ENCODE peak calls at places on chromosomes 2 and 18, in nine cellular contexts. A, B, F, I, S, H, W, K and Y are unnamed samples.

GRCh38 chr18:30684825-30685481 is 357.6 kb downstream of the DSC3 start:
- DNase-seq in A (no peak), B (no peak), F (no peak), I (no peak), S (no peak), H (no peak), W (no peak), K (no peak), Y (no peak)

GRCh38 chr2:11564864-11565567 is 31.2 kb downstream of the GREB1 start:
- DNase-seq in A (no peak), B (no peak), F (no peak), I (peak), S (no peak), H (no peak), W (no peak), K (no peak), Y (no peak)

GRCh38 chr2:85353876-85354285 is 447 bp downstream of the RETSAT start:
- DNase-seq in A (no peak), B (no peak), F (no peak), I (peak), S (peak), H (peak), W (peak), K (peak), Y (no peak)

GRCh38 chr2:23664069-23664788 is 262.7 kb downstream of the ATAD2B start:
- DNase-seq in A (no peak), B (no peak), F (no peak), I (no peak), S (no peak), H (no peak), W (no peak), K (no peak), Y (no peak)

GRCh38 chr18:58239879-58240278 is 195.9 kb downstream of the NEDD4L start:
- DNase-seq in A (no peak), B (no peak), F (no peak), I (no peak), S (no peak), H (no peak), W (no peak), K (no peak), Y (no peak)

GRCh38 chr2:170012773-170013172 is 165.2 kb upstream of the MYO3B start:
- DNase-seq in A (no peak), B (no peak), F (no peak), I (no peak), S (no peak), H (no peak), W (no peak), K (no peak), Y (no peak)

GRCh38 chr2:159094173-159094737 is 125.8 kb downstream of the TANC1 start:
- DNase-seq in A (no peak), B (no peak), F (no peak), I (peak), S (no peak), H (peak), W (peak), K (peak), Y (no peak)

GRCh38 chr2:122300758-122301157 is 545.3 kb downstream of the TSN start:
- DNase-seq in A (no peak), B (no peak), F (no peak), I (no peak), S (no peak), H (no peak), W (no peak), K (no peak), Y (no peak)

GRCh38 chr2:236627846-236628245 is 58.2 kb downstream of the ACKR3 start:
- DNase-seq in A (no peak), B (no peak), F (no peak), I (no peak), S (no peak), H (no peak), W (no peak), K (no peak), Y (no peak)

GRCh38 chr2:191696001-191696400 is 18.1 kb downstream of the NABP1 start:
- DNase-seq in A (no peak), B (no peak), F (peak), I (no peak), S (no peak), H (peak), W (peak), K (peak), Y (no peak)

GRCh38 chr18:57146956-57147636 is at the start of gene BOD1L2:
- DNase-seq in A (no peak), B (no peak), F (no peak), I (no peak), S (no peak), H (no peak), W (no peak), K (no peak), Y (no peak)

GRCh38 chr2:31033032-31033431 is 105.2 kb downstream of the GALNT14 start:
- DNase-seq in A (no peak), B (no peak), F (no peak), I (no peak), S (no peak), H (no peak), W (no peak), K (no peak), Y (no peak)

GRCh38 chr2:38526195-38526594 is 76.5 kb downstream of the HNRNPLL start:
- DNase-seq in A (no peak), B (no peak), F (no peak), I (no peak), S (no peak), H (peak), W (no peak), K (no peak), Y (no peak)

GRCh38 chr2:138554123-138554522 is 52.6 kb downstream of the SPOPL start:
- DNase-seq in A (no peak), B (no peak), F (no peak), I (no peak), S (no peak), H (no peak), W (no peak), K (no peak), Y (no peak)

GRCh38 chr2:109614715-109615636 is 812 bp downstream of the SOWAHC start:
- DNase-seq in A (peak), B (no peak), F (no peak), I (peak), S (no peak), H (no peak), W (no peak), K (no peak), Y (peak)

GRCh38 chr18:49985246-49985645 is 171.9 kb upstream of the ACAA2 start:
- DNase-seq in A (no peak), B (no peak), F (no peak), I (no peak), S (no peak), H (no peak), W (no peak), K (peak), Y (no peak)

GRCh38 chr2:81767173-81767720 is 1462.7 kb upstream of the LRRTM1 start:
- DNase-seq in A (no peak), B (no peak), F (peak), I (no peak), S (no peak), H (peak), W (no peak), K (no peak), Y (no peak)

GRCh38 chr2:88831792-88832248 is 140.3 kb downstream of the RPIA start:
- DNase-seq in A (peak), B (peak), F (no peak), I (peak), S (peak), H (peak), W (no peak), K (no peak), Y (peak)

GRCh38 chr2:119417898-119418297 is 13.8 kb upstream of the TMEM37 start:
- DNase-seq in A (no peak), B (no peak), F (no peak), I (no peak), S (no peak), H (no peak), W (no peak), K (no peak), Y (no peak)

GRCh38 chr18:8835556-8835955 is 130.2 kb downstream of the MTCL1 start:
- DNase-seq in A (no peak), B (no peak), F (no peak), I (no peak), S (no peak), H (peak), W (no peak), K (peak), Y (no peak)

GRCh38 chr18:12034241-12035100 is 53.2 kb downstream of the IMPA2 start:
- DNase-seq in A (no peak), B (no peak), F (no peak), I (no peak), S (no peak), H (no peak), W (no peak), K (no peak), Y (no peak)

GRCh38 chr2:28454016-28454930 is 41.6 kb upstream of the PLB1 start:
- DNase-seq in A (no peak), B (no peak), F (no peak), I (no peak), S (no peak), H (peak), W (peak), K (no peak), Y (no peak)

GRCh38 chr2:164073053-164073757 is 337.4 kb upstream of the FIGN start:
- DNase-seq in A (no peak), B (no peak), F (no peak), I (no peak), S (no peak), H (peak), W (no peak), K (no peak), Y (no peak)

GRCh38 chr2:176565641-176566323 is 296.5 kb downstream of the MTX2 start:
- DNase-seq in A (peak), B (no peak), F (no peak), I (no peak), S (no peak), H (no peak), W (no peak), K (no peak), Y (no peak)

GRCh38 chr2:98607741-98608117 is 583 bp downstream of the COA5 start:
- DNase-seq in A (no peak), B (no peak), F (no peak), I (no peak), S (no peak), H (peak), W (no peak), K (no peak), Y (no peak)

GRCh38 chr2:179612108-179612507 is 249.3 kb downstream of the ZNF385B start:
- DNase-seq in A (no peak), B (no peak), F (peak), I (no peak), S (no peak), H (peak), W (peak), K (no peak), Y (no peak)

GRCh38 chr2:158931577-158931976 is 36.9 kb upstream of the TANC1 start:
- DNase-seq in A (no peak), B (no peak), F (peak), I (no peak), S (no peak), H (peak), W (peak), K (no peak), Y (no peak)

GRCh38 chr18:64876833-64877232 is 727.9 kb upstream of the LINC00305 start:
- DNase-seq in A (no peak), B (no peak), F (no peak), I (no peak), S (no peak), H (no peak), W (no peak), K (no peak), Y (no peak)

GRCh38 chr2:25666218-25666617 is 7.2 kb downstream of the DTNB start:
- DNase-seq in A (no peak), B (no peak), F (no peak), I (no peak), S (no peak), H (no peak), W (no peak), K (no peak), Y (no peak)

GRCh38 chr2:30798536-30798991 is 8.7 kb downstream of the CAPN13 start:
- DNase-seq in A (no peak), B (no peak), F (no peak), I (no peak), S (no peak), H (no peak), W (no peak), K (no peak), Y (peak)

GRCh38 chr18:57585846-57586242 is 658 bp downstream of the FECH start:
- DNase-seq in A (no peak), B (no peak), F (no peak), I (no peak), S (no peak), H (no peak), W (no peak), K (peak), Y (no peak)

GRCh38 chr2:206289391-206289790 is 14.9 kb downstream of the ZDBF2 start:
- DNase-seq in A (no peak), B (no peak), F (no peak), I (no peak), S (no peak), H (no peak), W (no peak), K (no peak), Y (no peak)

GRCh38 chr2:3664118-3664517 is 6.1 kb downstream of the ALLC start:
- DNase-seq in A (no peak), B (no peak), F (no peak), I (no peak), S (no peak), H (no peak), W (no peak), K (no peak), Y (no peak)
- TF ChIP-seq CTCF in A (no peak), B (no peak), F (no peak), I (no peak), S (no peak), H (no peak), W (no peak), K (no peak), Y (no peak)

DNA sequence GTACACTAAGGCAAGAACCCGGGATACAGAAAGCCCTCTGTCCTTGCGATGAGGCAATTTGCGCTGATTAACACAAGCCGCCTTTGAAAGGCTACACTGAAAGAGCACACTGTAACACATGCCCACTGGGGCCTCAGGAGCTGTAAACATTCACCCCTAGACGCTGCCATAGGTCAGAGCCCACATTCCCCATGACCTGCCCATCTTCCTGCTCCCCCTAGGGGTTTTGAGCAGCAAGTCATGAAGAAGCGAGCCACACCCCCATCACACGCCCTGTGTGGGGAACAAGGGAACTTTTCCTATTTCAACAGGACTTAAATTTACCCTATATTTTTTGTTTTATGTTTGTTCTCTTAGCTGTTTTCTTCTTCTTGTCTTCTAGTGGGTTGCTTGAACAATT is 47.8 kb upstream of the SLC4A10 start:
- DNase-seq in A (peak), B (no peak), F (no peak), I (no peak), S (no peak), H (no peak), W (no peak), K (no peak), Y (peak)
- TF ChIP-seq CTCF in A (peak), B (peak), F (peak), I (peak), S (no peak), H (peak), W (peak), K (no peak), Y (peak)

GRCh38 chr2:79876430-79876829 is 363.6 kb downstream of the CTNNA2 start:
- DNase-seq in A (peak), B (no peak), F (no peak), I (no peak), S (no peak), H (peak), W (peak), K (peak), Y (peak)
- TF ChIP-seq CTCF in A (peak), B (peak), F (peak), I (peak), S (no peak), H (peak), W (peak), K (peak), Y (no peak)

GRCh38 chr2:104976603-104977120 is 61.2 kb upstream of the MRPS9 start:
- DNase-seq in A (no peak), B (no peak), F (no peak), I (no peak), S (peak), H (no peak), W (no peak), K (no peak), Y (peak)
- TF ChIP-seq CTCF in A (no peak), B (peak), F (no peak), I (no peak), S (no peak), H (no peak), W (no peak), K (no peak), Y (peak)

GRCh38 chr2:19667085-19667484 is 234.7 kb downstream of the TTC32 start:
- DNase-seq in A (no peak), B (no peak), F (peak), I (no peak), S (no peak), H (peak), W (peak), K (no peak), Y (no peak)
- TF ChIP-seq CTCF in A (no peak), B (peak), F (peak), I (no peak), S (peak), H (peak), W (peak), K (no peak), Y (no peak)

GRCh38 chr2:57453929-57454328 is 592.7 kb upstream of the VRK2 start:
- DNase-seq in A (no peak), B (no peak), F (no peak), I (no peak), S (no peak), H (no peak), W (no peak), K (no peak), Y (no peak)
- TF ChIP-seq CTCF in A (peak), B (peak), F (no peak), I (no peak), S (no peak), H (no peak), W (no peak), K (no peak), Y (no peak)

DNA sequence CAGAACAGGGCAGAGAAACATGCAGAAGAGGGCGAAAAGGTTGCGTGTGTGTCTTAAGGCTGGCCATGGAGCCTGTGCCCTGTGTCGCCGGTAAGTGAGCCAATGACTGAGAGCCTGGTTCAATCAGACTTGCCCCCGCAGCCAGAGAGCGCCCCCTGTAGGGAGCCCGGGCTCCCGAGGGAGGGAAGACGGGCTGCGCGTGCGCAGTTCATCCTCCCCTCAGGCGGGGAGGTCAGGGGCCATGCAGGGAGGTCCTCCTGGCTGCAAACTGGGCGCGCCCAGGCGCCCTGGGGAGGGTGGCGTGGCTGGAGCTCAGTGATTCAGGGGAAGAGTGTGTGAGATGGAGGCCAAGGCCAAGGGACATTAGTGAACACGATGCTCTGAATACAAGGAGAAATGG is 276.6 kb downstream of the PHLPP1 start:
- DNase-seq in A (no peak), B (no peak), F (no peak), I (no peak), S (no peak), H (no peak), W (no peak), K (no peak), Y (no peak)
- TF ChIP-seq CTCF in A (no peak), B (no peak), F (no peak), I (no peak), S (no peak), H (no peak), W (peak), K (no peak), Y (no peak)